ENCODE peak calls at places on chromosomes 5 and 9, in four cellular contexts. T, C, O and N are unnamed samples. For H3K27me3, the result is how much of the 10 kb centered on the place peaks cover.

GRCh38 chr5:176737001-176737745 is 73.2 kb upstream of the UNC5A start:
- DNase-seq in C (peak), T (no peak), O (no peak), N (peak)

GRCh38 chr9:128150594-128151342 is 1.5 kb downstream of the LCN2 start:
- DNase-seq in T (peak), O (no peak), C (peak), N (no peak)

GRCh38 chr9:6758418-6759113 is 793 bp downstream of the KDM4C start:
- DNase-seq in C (peak), O (peak), T (no peak), N (peak)

GRCh38 chr9:37370282-37370681 is 52.2 kb upstream of the GRHPR start:
- DNase-seq in T (no peak), C (no peak), O (no peak), N (no peak)

GRCh38 chr5:177310757-177311173 is 933 bp downstream of the MXD3 start:
- DNase-seq in T (peak), O (no peak), C (no peak), N (no peak)

GRCh38 chr9:124964604-124965003 is 23.7 kb upstream of the GOLGA1 start:
- DNase-seq in C (no peak), O (no peak), T (no peak), N (no peak)

GRCh38 chr9:34823778-34824177 is 113.8 kb upstream of the CCL21 start:
- DNase-seq in T (no peak), O (no peak), C (no peak), N (no peak)

GRCh38 chr5:137148656-137149055 is 350.5 kb downstream of the SPOCK1 start:
- DNase-seq in C (no peak), O (no peak), T (no peak), N (no peak)

GRCh38 chr9:92048924-92049625 is 66.1 kb downstream of the SPTLC1 start:
- DNase-seq in T (no peak), O (no peak), C (no peak), N (no peak)

GRCh38 chr9:114701971-114702370 is 20.0 kb upstream of the TEX48 start:
- DNase-seq in O (no peak), C (no peak), T (no peak), N (no peak)

GRCh38 chr9:130001185-130001584 is 41.8 kb downstream of the FNBP1 start:
- DNase-seq in C (no peak), O (no peak), T (no peak), N (no peak)

GRCh38 chr9:129999123-129999510 is 43.9 kb downstream of the FNBP1 start:
- DNase-seq in C (no peak), T (no peak), O (no peak), N (no peak)

GRCh38 chr9:130003943-130004552 is 38.9 kb downstream of the FNBP1 start:
- DNase-seq in O (no peak), C (no peak), T (no peak), N (no peak)

GRCh38 chr9:129998491-129999122 is 44.4 kb downstream of the FNBP1 start:
- DNase-seq in C (no peak), T (no peak), O (no peak), N (no peak)

GRCh38 chr9:130002320-130002719 is 40.7 kb downstream of the FNBP1 start:
- DNase-seq in T (no peak), C (no peak), O (no peak), N (no peak)
- H3K27me3 ChIP-seq in T (under half), C (under half), O (under half), N (under half)

DNA sequence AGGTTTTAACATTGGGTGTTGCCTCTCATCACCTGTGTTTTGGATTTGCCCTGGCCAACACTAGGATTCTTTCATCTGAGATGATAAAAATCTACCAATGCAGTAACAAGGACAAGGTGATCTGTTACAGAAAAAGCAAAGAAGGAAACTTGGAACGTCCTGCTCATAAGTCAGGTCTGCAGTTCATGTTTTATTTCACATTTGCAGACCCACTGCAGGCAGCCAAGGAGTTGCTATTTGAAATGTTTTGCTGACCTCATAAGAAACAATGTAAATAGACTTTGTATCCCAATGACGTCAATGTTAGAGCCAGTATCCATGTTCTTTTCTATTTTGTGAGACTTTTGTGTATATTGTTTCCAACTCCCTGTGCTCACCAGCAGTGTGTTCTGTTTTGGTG is 312.9 kb downstream of the DEPDC1B start:
- DNase-seq in C (no peak), T (no peak), O (no peak), N (no peak)
- TF ChIP-seq POLR2AphosphoS5 in C (peak), T (no peak), O (no peak), N (no peak)

GRCh38 chr5:66967826-66968262 is 228.8 kb downstream of the CD180 start:
- DNase-seq in O (no peak), C (peak), T (no peak), N (no peak)
- H3K4me3 ChIP-seq in O (no peak), C (no peak), T (no peak), N (no peak)

DNA sequence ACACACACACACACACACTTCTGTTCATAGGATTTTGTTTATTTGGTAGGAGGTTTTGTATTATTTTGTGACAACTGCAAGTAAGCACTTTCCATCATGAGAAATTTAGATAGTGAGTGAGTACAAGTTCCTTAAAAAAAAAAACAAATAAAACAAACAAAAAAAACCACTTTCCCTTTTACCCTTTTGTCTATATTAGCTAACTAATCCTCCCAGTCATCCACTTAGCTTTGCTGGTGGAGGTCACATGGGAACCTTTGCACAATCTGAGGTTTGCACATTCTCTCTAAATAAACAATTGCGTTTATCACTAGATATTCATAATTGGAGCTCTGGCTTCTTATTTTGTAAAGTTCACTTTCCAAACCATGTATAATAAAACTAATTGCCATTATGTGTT is 6.8 kb downstream of the ITGA1 start:
- DNase-seq in T (no peak), O (no peak), C (no peak), N (no peak)
- H3K27me3 ChIP-seq in T (under half), O (under half), C (under half), N (under half)

DNA sequence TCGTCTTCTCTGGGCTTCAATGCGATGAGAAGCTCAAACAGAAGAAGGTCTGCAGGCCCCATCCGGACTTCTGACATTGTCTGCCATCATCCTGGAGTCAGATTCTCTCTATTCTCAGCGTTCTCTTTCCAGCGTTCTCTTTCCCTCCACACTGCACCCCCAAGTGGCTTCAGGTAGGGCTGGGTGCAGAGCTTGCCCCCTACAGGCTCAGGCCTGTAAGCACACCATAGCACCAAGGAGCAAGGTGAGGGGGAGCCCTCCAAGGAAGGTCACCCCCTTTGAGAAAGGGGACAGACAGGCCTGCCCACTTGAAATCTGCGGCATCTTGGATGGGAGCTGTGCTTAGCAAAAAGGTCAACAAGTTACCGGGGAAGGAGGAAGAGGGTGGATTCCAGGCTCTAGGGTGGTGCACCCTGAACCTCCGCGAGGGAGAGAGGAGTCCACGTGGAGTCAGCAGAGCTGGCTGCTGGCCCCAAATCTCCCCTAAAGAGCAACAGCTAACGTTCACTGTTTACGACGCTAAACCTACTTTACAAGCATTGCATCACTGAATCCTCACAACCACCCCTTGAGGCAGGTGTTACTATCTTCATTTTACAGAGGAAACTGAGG is 27.5 kb downstream of the GPX3 start:
- DNase-seq in O (no peak), T (peak), C (no peak), N (no peak)
- TF ChIP-seq POLR2AphosphoS5 in O (peak), T (no peak), C (no peak), N (no peak)